ENCODE peak calls at places on chromosome 7, in ten cellular contexts. One of them, this sample, is unnamed.
A peak's percentile ranks its signal among the peaks of the same experiment; 100 is the strongest.

GRCh38 chr7:26155531-26156375 is 3.8 kb downstream of the NFE2L3 start:
- DNase-seq in sigmoid colon: no peak
- DNase-seq in brain microvascular endothelial cell: peak; percentile 52
- DNase-seq in heart left ventricle: no peak
- DNase-seq in Peyer's patch: no peak
- DNase-seq in A549: no peak
- DNase-seq in PC-3: peak; percentile 61
- DNase-seq in esophagus squamous epithelium: no peak
- DNase-seq in Panc1: no peak
- DNase-seq in upper lobe of right lung: no peak
- DNase-seq in this sample: no peak

GRCh38 chr7:97871659-97872024 is 566 bp downstream of the ASNS start:
- DNase-seq in sigmoid colon: no peak
- DNase-seq in brain microvascular endothelial cell: no peak
- DNase-seq in heart left ventricle: no peak
- DNase-seq in Peyer's patch: peak; percentile 20
- DNase-seq in A549: no peak
- DNase-seq in PC-3: peak; percentile 6
- DNase-seq in esophagus squamous epithelium: no peak
- DNase-seq in Panc1: no peak
- DNase-seq in upper lobe of right lung: no peak
- DNase-seq in this sample: peak; percentile 72

GRCh38 chr7:86818903-86819302 is 175.2 kb downstream of the GRM3 start:
- DNase-seq in sigmoid colon: no peak
- DNase-seq in brain microvascular endothelial cell: no peak
- DNase-seq in heart left ventricle: no peak
- DNase-seq in Peyer's patch: no peak
- DNase-seq in A549: no peak
- DNase-seq in PC-3: no peak
- DNase-seq in esophagus squamous epithelium: no peak
- DNase-seq in Panc1: no peak
- DNase-seq in upper lobe of right lung: no peak
- DNase-seq in this sample: no peak

GRCh38 chr7:79968894-79969293 is 165.7 kb upstream of the GNAI1 start:
- DNase-seq in sigmoid colon: no peak
- DNase-seq in brain microvascular endothelial cell: no peak
- DNase-seq in heart left ventricle: no peak
- DNase-seq in Peyer's patch: no peak
- DNase-seq in A549: no peak
- DNase-seq in PC-3: no peak
- DNase-seq in esophagus squamous epithelium: no peak
- DNase-seq in Panc1: no peak
- DNase-seq in upper lobe of right lung: no peak
- DNase-seq in this sample: no peak

GRCh38 chr7:42237891-42238531 is 1.0 kb upstream of the GLI3 start:
- DNase-seq in sigmoid colon: peak; percentile 95
- DNase-seq in brain microvascular endothelial cell: no peak
- DNase-seq in heart left ventricle: peak; percentile 76
- DNase-seq in Peyer's patch: no peak
- DNase-seq in A549: no peak
- DNase-seq in PC-3: no peak
- DNase-seq in esophagus squamous epithelium: no peak
- DNase-seq in Panc1: no peak
- DNase-seq in upper lobe of right lung: peak; percentile 78
- DNase-seq in this sample: peak; percentile 79

GRCh38 chr7:81256991-81257390 is 338.1 kb upstream of the SEMA3C start:
- DNase-seq in sigmoid colon: no peak
- DNase-seq in brain microvascular endothelial cell: no peak
- DNase-seq in heart left ventricle: no peak
- DNase-seq in Peyer's patch: no peak
- DNase-seq in A549: peak; percentile 52
- DNase-seq in PC-3: peak; percentile 8
- DNase-seq in esophagus squamous epithelium: no peak
- DNase-seq in Panc1: no peak
- DNase-seq in upper lobe of right lung: no peak
- DNase-seq in this sample: no peak

GRCh38 chr7:101693498-101694091 is 64.5 kb upstream of the MYL10 start:
- DNase-seq in sigmoid colon: no peak
- DNase-seq in brain microvascular endothelial cell: no peak
- DNase-seq in heart left ventricle: no peak
- DNase-seq in Peyer's patch: no peak
- DNase-seq in A549: no peak
- DNase-seq in PC-3: no peak
- DNase-seq in esophagus squamous epithelium: no peak
- DNase-seq in Panc1: no peak
- DNase-seq in upper lobe of right lung: no peak
- DNase-seq in this sample: no peak

GRCh38 chr7:101235050-101235449 is 2.6 kb downstream of the CLDN15 start:
- DNase-seq in sigmoid colon: no peak
- DNase-seq in brain microvascular endothelial cell: no peak
- DNase-seq in heart left ventricle: no peak
- DNase-seq in Peyer's patch: no peak
- DNase-seq in A549: peak; percentile 36
- DNase-seq in PC-3: no peak
- DNase-seq in esophagus squamous epithelium: no peak
- DNase-seq in Panc1: no peak
- DNase-seq in upper lobe of right lung: no peak
- DNase-seq in this sample: no peak

GRCh38 chr7:117834983-117835664 is 38.1 kb downstream of the CTTNBP2 start:
- DNase-seq in sigmoid colon: no peak
- DNase-seq in brain microvascular endothelial cell: no peak
- DNase-seq in heart left ventricle: no peak
- DNase-seq in Peyer's patch: no peak
- DNase-seq in A549: no peak
- DNase-seq in PC-3: no peak
- DNase-seq in esophagus squamous epithelium: no peak
- DNase-seq in Panc1: no peak
- DNase-seq in upper lobe of right lung: no peak
- DNase-seq in this sample: no peak
- H3K4me3 ChIP-seq in sigmoid colon: no peak overlapping the region
- H3K4me3 ChIP-seq in brain microvascular endothelial cell: no peak overlapping the region
- H3K4me3 ChIP-seq in heart left ventricle: no peak overlapping the region
- H3K4me3 ChIP-seq in Peyer's patch: no peak overlapping the region
- H3K4me3 ChIP-seq in A549: no peak overlapping the region
- H3K4me3 ChIP-seq in PC-3: no peak overlapping the region
- H3K4me3 ChIP-seq in esophagus squamous epithelium: no peak overlapping the region
- H3K4me3 ChIP-seq in Panc1: no peak overlapping the region
- H3K4me3 ChIP-seq in upper lobe of right lung: no peak overlapping the region
- H3K4me3 ChIP-seq in this sample: no peak overlapping the region

DNA sequence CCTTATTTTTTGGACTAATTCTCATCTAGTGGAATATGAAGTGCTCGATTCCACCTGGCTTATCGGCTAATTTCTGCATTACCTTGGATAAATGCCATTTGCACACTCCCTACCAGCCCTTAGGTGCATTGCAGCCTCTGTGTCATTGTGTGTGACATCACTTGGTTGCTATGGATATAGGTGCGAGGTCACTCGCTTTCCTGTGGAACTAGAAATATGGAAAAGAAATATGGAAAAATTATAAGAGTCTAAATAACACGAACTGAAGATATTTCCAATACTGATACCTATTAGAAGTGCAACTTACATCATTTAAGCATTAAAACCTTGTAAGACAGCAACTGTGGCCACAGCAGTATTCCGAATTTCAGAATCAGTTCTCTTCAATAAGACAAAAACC is 2.0 kb downstream of the YWHAG start:
- DNase-seq in sigmoid colon: peak; percentile 40
- DNase-seq in brain microvascular endothelial cell: no peak
- DNase-seq in heart left ventricle: no peak
- DNase-seq in Peyer's patch: no peak
- DNase-seq in A549: peak; percentile 66
- DNase-seq in PC-3: peak; percentile 75
- DNase-seq in esophagus squamous epithelium: no peak
- DNase-seq in Panc1: no peak
- DNase-seq in upper lobe of right lung: no peak
- DNase-seq in this sample: no peak
- TF ChIP-seq CTCF in sigmoid colon: no peak
- TF ChIP-seq CTCF in brain microvascular endothelial cell: peak; percentile 19
- TF ChIP-seq CTCF in heart left ventricle: no peak
- TF ChIP-seq CTCF in Peyer's patch: no peak
- TF ChIP-seq CTCF in A549: no peak
- TF ChIP-seq CTCF in PC-3: no peak
- TF ChIP-seq CTCF in esophagus squamous epithelium: no peak
- TF ChIP-seq CTCF in Panc1: no peak
- TF ChIP-seq CTCF in upper lobe of right lung: no peak
- TF ChIP-seq CTCF in this sample: no peak

GRCh38 chr7:70807650-70808049 is 324.3 kb upstream of the GALNT17 start:
- DNase-seq in sigmoid colon: no peak
- DNase-seq in brain microvascular endothelial cell: no peak
- DNase-seq in heart left ventricle: no peak
- DNase-seq in Peyer's patch: no peak
- DNase-seq in A549: peak; percentile 5
- DNase-seq in PC-3: no peak
- DNase-seq in esophagus squamous epithelium: no peak
- DNase-seq in Panc1: no peak
- DNase-seq in upper lobe of right lung: no peak
- DNase-seq in this sample: no peak

GRCh38 chr7:70805360-70805759 is 326.6 kb upstream of the GALNT17 start:
- DNase-seq in sigmoid colon: no peak
- DNase-seq in brain microvascular endothelial cell: no peak
- DNase-seq in heart left ventricle: no peak
- DNase-seq in Peyer's patch: no peak
- DNase-seq in A549: no peak
- DNase-seq in PC-3: no peak
- DNase-seq in esophagus squamous epithelium: no peak
- DNase-seq in Panc1: no peak
- DNase-seq in upper lobe of right lung: no peak
- DNase-seq in this sample: no peak

GRCh38 chr7:70812511-70812910 is 319.4 kb upstream of the GALNT17 start:
- DNase-seq in sigmoid colon: no peak
- DNase-seq in brain microvascular endothelial cell: no peak
- DNase-seq in heart left ventricle: no peak
- DNase-seq in Peyer's patch: no peak
- DNase-seq in A549: no peak
- DNase-seq in PC-3: no peak
- DNase-seq in esophagus squamous epithelium: no peak
- DNase-seq in Panc1: no peak
- DNase-seq in upper lobe of right lung: no peak
- DNase-seq in this sample: no peak

GRCh38 chr7:70810558-70811139 is 321.3 kb upstream of the GALNT17 start:
- DNase-seq in sigmoid colon: no peak
- DNase-seq in brain microvascular endothelial cell: no peak
- DNase-seq in heart left ventricle: no peak
- DNase-seq in Peyer's patch: no peak
- DNase-seq in A549: no peak
- DNase-seq in PC-3: no peak
- DNase-seq in esophagus squamous epithelium: no peak
- DNase-seq in Panc1: no peak
- DNase-seq in upper lobe of right lung: no peak
- DNase-seq in this sample: no peak

GRCh38 chr7:70808876-70809275 is 323.1 kb upstream of the GALNT17 start:
- DNase-seq in sigmoid colon: no peak
- DNase-seq in brain microvascular endothelial cell: no peak
- DNase-seq in heart left ventricle: no peak
- DNase-seq in Peyer's patch: no peak
- DNase-seq in A549: no peak
- DNase-seq in PC-3: no peak
- DNase-seq in esophagus squamous epithelium: no peak
- DNase-seq in Panc1: no peak
- DNase-seq in upper lobe of right lung: no peak
- DNase-seq in this sample: no peak
- H3K27ac ChIP-seq in sigmoid colon: no peak overlapping the region
- H3K27ac ChIP-seq in brain microvascular endothelial cell: no peak overlapping the region
- H3K27ac ChIP-seq in heart left ventricle: no peak overlapping the region
- H3K27ac ChIP-seq in Peyer's patch: no peak overlapping the region
- H3K27ac ChIP-seq in A549: no peak overlapping the region
- H3K27ac ChIP-seq in PC-3: no peak overlapping the region
- H3K27ac ChIP-seq in esophagus squamous epithelium: no peak overlapping the region
- H3K27ac ChIP-seq in Panc1: no peak overlapping the region
- H3K27ac ChIP-seq in upper lobe of right lung: no peak overlapping the region
- H3K27ac ChIP-seq in this sample: no peak overlapping the region

GRCh38 chr7:55100962-55101327 is 82.1 kb downstream of the EGFR start:
- DNase-seq in sigmoid colon: peak; percentile 78
- DNase-seq in brain microvascular endothelial cell: no peak
- DNase-seq in heart left ventricle: no peak
- DNase-seq in Peyer's patch: no peak
- DNase-seq in A549: no peak
- DNase-seq in PC-3: no peak
- DNase-seq in esophagus squamous epithelium: no peak
- DNase-seq in Panc1: no peak
- DNase-seq in upper lobe of right lung: no peak
- DNase-seq in this sample: no peak

GRCh38 chr7:55101359-55101758 is 82.5 kb downstream of the EGFR start:
- DNase-seq in sigmoid colon: no peak
- DNase-seq in brain microvascular endothelial cell: no peak
- DNase-seq in heart left ventricle: no peak
- DNase-seq in Peyer's patch: no peak
- DNase-seq in A549: no peak
- DNase-seq in PC-3: no peak
- DNase-seq in esophagus squamous epithelium: no peak
- DNase-seq in Panc1: no peak
- DNase-seq in upper lobe of right lung: no peak
- DNase-seq in this sample: no peak

GRCh38 chr7:55100172-55100961 is 81.5 kb downstream of the EGFR start:
- DNase-seq in sigmoid colon: peak; percentile 89
- DNase-seq in brain microvascular endothelial cell: no peak
- DNase-seq in heart left ventricle: peak; percentile 90
- DNase-seq in Peyer's patch: no peak
- DNase-seq in A549: no peak
- DNase-seq in PC-3: no peak
- DNase-seq in esophagus squamous epithelium: no peak
- DNase-seq in Panc1: no peak
- DNase-seq in upper lobe of right lung: peak; percentile 76
- DNase-seq in this sample: no peak

GRCh38 chr7:55096318-55096717 is 77.5 kb downstream of the EGFR start:
- DNase-seq in sigmoid colon: no peak
- DNase-seq in brain microvascular endothelial cell: no peak
- DNase-seq in heart left ventricle: no peak
- DNase-seq in Peyer's patch: no peak
- DNase-seq in A549: no peak
- DNase-seq in PC-3: no peak
- DNase-seq in esophagus squamous epithelium: no peak
- DNase-seq in Panc1: no peak
- DNase-seq in upper lobe of right lung: no peak
- DNase-seq in this sample: no peak

DNA sequence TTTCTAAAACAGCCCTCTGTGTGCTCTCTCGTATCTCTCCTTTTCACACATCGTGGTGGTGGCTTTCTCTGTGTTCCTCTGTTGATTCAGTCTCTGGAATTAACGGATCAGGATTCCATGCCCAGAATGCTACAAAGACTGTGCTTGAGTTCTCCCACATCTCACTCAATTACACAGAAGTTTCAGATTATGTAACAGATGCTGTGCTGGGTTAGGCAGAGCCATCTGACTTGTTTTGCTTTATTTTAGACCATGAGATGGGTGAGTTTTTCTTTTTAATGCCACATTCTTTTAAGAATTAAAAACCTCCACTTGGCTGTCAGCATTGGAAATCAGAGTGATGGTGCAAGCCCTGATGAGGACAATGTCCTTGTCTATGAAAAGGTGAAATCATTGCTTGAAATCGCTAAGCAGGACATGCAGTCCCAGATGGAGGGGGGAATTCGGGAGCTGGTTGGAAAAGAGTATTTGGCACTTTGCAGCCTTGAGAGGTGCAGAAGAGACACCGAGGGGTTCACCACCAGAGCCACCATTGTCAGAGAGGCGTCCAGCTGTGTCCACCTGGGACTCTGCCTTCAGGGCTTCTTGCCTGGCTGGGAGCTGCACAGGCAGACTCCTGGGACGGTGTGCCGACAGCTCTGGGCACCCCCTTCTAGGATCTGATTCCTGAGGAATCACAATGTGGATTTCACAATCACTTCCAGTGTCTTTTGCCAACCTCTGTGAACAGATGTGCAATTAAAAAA is 80.4 kb downstream of the EGFR start:
- DNase-seq in sigmoid colon: no peak
- DNase-seq in brain microvascular endothelial cell: no peak
- DNase-seq in heart left ventricle: no peak
- DNase-seq in Peyer's patch: no peak
- DNase-seq in A549: no peak
- DNase-seq in PC-3: no peak
- DNase-seq in esophagus squamous epithelium: no peak
- DNase-seq in Panc1: no peak
- DNase-seq in upper lobe of right lung: no peak
- DNase-seq in this sample: no peak
- H3K4me3 ChIP-seq in sigmoid colon: no peak overlapping the region
- H3K4me3 ChIP-seq in brain microvascular endothelial cell: no peak overlapping the region
- H3K4me3 ChIP-seq in heart left ventricle: no peak overlapping the region
- H3K4me3 ChIP-seq in Peyer's patch: no peak overlapping the region
- H3K4me3 ChIP-seq in A549: no peak overlapping the region
- H3K4me3 ChIP-seq in PC-3: no peak overlapping the region
- H3K4me3 ChIP-seq in esophagus squamous epithelium: no peak overlapping the region
- H3K4me3 ChIP-seq in Panc1: no peak overlapping the region
- H3K4me3 ChIP-seq in upper lobe of right lung: no peak overlapping the region
- H3K4me3 ChIP-seq in this sample: no peak overlapping the region